ENCODE peak calls at places on chromosomes 11 and 22, in seven cellular contexts. O is GM12865, M is astrocyte, A is Calu3, S is A549, Y is HL-60, D is uterus. F is an unnamed sample.

GRCh38 chr11:123020968-123021367 is 39.3 kb upstream of the BSX start:
- DNase-seq in O (peak; percentile 68), M (peak; percentile 19), A (peak; percentile 31), S (peak; percentile 54), Y (peak; percentile 17), D (no peak), F (peak; percentile 49)

GRCh38 chr11:45159781-45160365 is 13.4 kb downstream of the PRDM11 start:
- DNase-seq in O (no peak), M (no peak), A (no peak), S (no peak), Y (no peak), D (no peak), F (no peak)

GRCh38 chr11:77019976-77020591 is 14.1 kb upstream of the B3GNT6 start:
- DNase-seq in O (no peak), M (peak; percentile 47), A (peak; percentile 46), S (peak; percentile 89), Y (no peak), D (no peak), F (no peak)

GRCh38 chr22:29369460-29369859 is 18.9 kb downstream of the AP1B1 start:
- DNase-seq in O (no peak), M (peak; percentile 80), A (no peak), S (no peak), Y (peak; percentile 85), D (peak; percentile 54), F (no peak)

GRCh38 chr11:16787035-16787744 is 48.7 kb downstream of the C11orf58 start:
- DNase-seq in O (no peak), M (peak; percentile 41), A (no peak), S (no peak), Y (no peak), D (no peak), F (no peak)

GRCh38 chr11:75160328-75160757 is 9.4 kb downstream of the SLCO2B1 start:
- DNase-seq in O (no peak), M (no peak), A (no peak), S (no peak), Y (no peak), D (peak; percentile 34), F (no peak)

GRCh38 chr11:119361056-119361787 is 14.7 kb upstream of the MFRP start:
- DNase-seq in O (peak; percentile 26), M (peak; percentile 73), A (no peak), S (peak; percentile 74), Y (peak; percentile 62), D (peak; percentile 81), F (peak; percentile 78)

GRCh38 chr22:30216710-30217109 is 29.8 kb downstream of the LIF start:
- DNase-seq in O (no peak), M (no peak), A (no peak), S (no peak), Y (no peak), D (no peak), F (no peak)

GRCh38 chr11:111349191-111349695 is 29.8 kb downstream of the POU2AF1 start:
- DNase-seq in O (peak; percentile 9), M (no peak), A (no peak), S (no peak), Y (no peak), D (no peak), F (no peak)

GRCh38 chr11:19890308-19890707 is 177.7 kb downstream of the NAV2 start:
- DNase-seq in O (no peak), M (peak; percentile 92), A (no peak), S (peak; percentile 8), Y (no peak), D (no peak), F (peak; percentile 81)

GRCh38 chr11:12248330-12248729 is 129.0 kb upstream of the PARVA start:
- DNase-seq in O (no peak), M (no peak), A (peak; percentile 94), S (peak; percentile 23), Y (no peak), D (peak; percentile 69), F (no peak)

GRCh38 chr22:30205281-30206115 is 41.1 kb downstream of the LIF start:
- DNase-seq in O (no peak), M (peak; percentile 95), A (no peak), S (peak; percentile 99), Y (peak; percentile 82), D (peak; percentile 72), F (peak; percentile 93)

GRCh38 chr11:120131941-120132644 is 5.8 kb downstream of the TRIM29 start:
- DNase-seq in O (no peak), M (no peak), A (no peak), S (no peak), Y (no peak), D (peak; percentile 1), F (no peak)

GRCh38 chr11:93573184-93573583 is 30.0 kb upstream of the SMCO4 start:
- DNase-seq in O (peak; percentile 8), M (no peak), A (no peak), S (peak; percentile 16), Y (peak; percentile 10), D (no peak), F (peak; percentile 11)

GRCh38 chr11:203945-204586 is 3.1 kb downstream of the BET1L start:
- DNase-seq in O (peak; percentile 1), M (no peak), A (no peak), S (no peak), Y (no peak), D (peak; percentile 13), F (no peak)

GRCh38 chr22:42939451-42939881 is 75.5 kb downstream of the PACSIN2 start:
- DNase-seq in O (no peak), M (no peak), A (peak; percentile 46), S (peak; percentile 36), Y (no peak), D (no peak), F (no peak)

GRCh38 chr11:15942126-15942525 is 414.2 kb downstream of the SOX6 start:
- DNase-seq in O (no peak), M (no peak), A (no peak), S (no peak), Y (no peak), D (no peak), F (no peak)

GRCh38 chr22:41870786-41871185 is 37.9 kb downstream of the SREBF2 start:
- DNase-seq in O (no peak), M (no peak), A (no peak), S (no peak), Y (no peak), D (no peak), F (no peak)

GRCh38 chr11:132648841-132649240 is 883.5 kb downstream of the OPCML start:
- DNase-seq in O (no peak), M (peak; percentile 52), A (no peak), S (no peak), Y (no peak), D (no peak), F (peak; percentile 59)

GRCh38 chr11:119493712-119494111 is 70.7 kb upstream of the THY1 start:
- DNase-seq in O (peak; percentile 33), M (no peak), A (peak; percentile 31), S (no peak), Y (no peak), D (no peak), F (no peak)

GRCh38 chr11:40280161-40281054 is 1179.0 kb downstream of the LRRC4C start:
- DNase-seq in O (no peak), M (no peak), A (no peak), S (no peak), Y (no peak), D (no peak), F (no peak)

GRCh38 chr11:93020248-93021088 is 51.0 kb downstream of the MTNR1B start:
- DNase-seq in O (no peak), M (peak; percentile 90), A (no peak), S (peak; percentile 18), Y (no peak), D (peak; percentile 64), F (peak; percentile 54)

GRCh38 chr11:72162891-72163492 is 27.5 kb downstream of the FOLR3 start:
- DNase-seq in O (no peak), M (no peak), A (no peak), S (no peak), Y (no peak), D (no peak), F (no peak)

DNA sequence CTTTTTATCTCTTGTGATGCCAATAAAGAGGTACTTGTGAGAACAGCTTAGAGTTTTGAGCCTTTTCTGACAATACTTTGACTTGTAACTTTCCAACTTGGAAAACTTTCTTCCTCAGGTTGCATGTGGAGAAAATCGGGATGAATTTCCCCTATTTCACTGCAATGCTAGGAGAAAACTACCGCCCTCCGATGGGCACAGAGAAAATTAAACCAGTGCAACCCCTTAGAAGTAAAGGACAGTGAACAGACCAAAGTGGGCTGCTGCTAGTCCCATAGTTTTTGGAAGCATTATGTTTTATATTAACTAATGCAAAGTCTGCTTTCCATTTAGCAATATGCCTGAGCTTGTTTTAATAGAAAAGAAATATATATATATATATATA is 195.5 kb upstream of the RAG2 start:
- DNase-seq in O (no peak), M (no peak), A (peak; percentile 5), S (no peak), Y (no peak), D (no peak), F (no peak)
- TF ChIP-seq CTCF in O (no peak), M (no peak), A (no peak), S (no peak), Y (no peak), D (no peak), F (no peak)

GRCh38 chr11:61578819-61579218 is 2.1 kb downstream of the SYT7 start:
- DNase-seq in O (no peak), M (no peak), A (no peak), S (no peak), Y (no peak), D (no peak), F (no peak)

GRCh38 chr11:61579398-61580291 is 1.2 kb downstream of the SYT7 start:
- DNase-seq in O (no peak), M (no peak), A (no peak), S (no peak), Y (no peak), D (no peak), F (no peak)

GRCh38 chr11:61580292-61580888 is 486 bp downstream of the SYT7 start:
- DNase-seq in O (no peak), M (no peak), A (peak; percentile 49), S (no peak), Y (no peak), D (no peak), F (no peak)

GRCh38 chr11:61581931-61582330 is 1.1 kb upstream of the SYT7 start:
- DNase-seq in O (no peak), M (no peak), A (no peak), S (no peak), Y (no peak), D (no peak), F (no peak)

GRCh38 chr11:61581030-61581928 is at the start of gene SYT7:
- DNase-seq in O (peak; percentile 98), M (peak; percentile 97), A (peak; percentile 98), S (peak; percentile 97), Y (peak; percentile 88), D (peak; percentile 95), F (peak; percentile 95)
- TF ChIP-seq CTCF in O (peak; percentile 23), M (no peak), A (no peak), S (peak; percentile 37), Y (no peak), D (peak; percentile 47), F (peak; percentile 12)

GRCh38 chr22:20247010-20247505 is 21.1 kb downstream of the RTN4R start:
- DNase-seq in O (peak; percentile 53), M (peak; percentile 43), A (no peak), S (no peak), Y (no peak), D (no peak), F (peak; percentile 46)
- TF ChIP-seq CTCF in O (no peak), M (no peak), A (no peak), S (no peak), Y (no peak), D (no peak), F (peak; percentile 10)

DNA sequence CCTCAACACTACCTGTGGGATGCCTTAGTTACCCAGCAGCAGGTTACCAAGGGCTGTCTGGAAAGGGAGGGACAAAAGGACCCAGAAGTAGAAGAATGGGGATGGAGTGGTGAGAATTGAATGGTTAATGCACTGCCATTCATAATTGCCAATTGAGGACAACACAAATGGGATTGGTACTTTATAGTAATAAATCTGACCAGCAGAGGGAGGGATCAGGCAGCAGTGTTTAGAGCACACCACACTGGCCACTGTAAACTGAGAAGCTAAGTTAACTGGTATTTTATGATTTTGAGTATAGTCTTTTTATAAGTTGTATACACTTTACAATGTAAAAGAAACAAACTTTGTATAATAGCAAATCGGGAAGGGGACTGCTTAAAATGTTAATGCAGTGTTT is 10.7 kb downstream of the TBRG1 start:
- DNase-seq in O (no peak), M (no peak), A (no peak), S (peak; percentile 4), Y (no peak), D (no peak), F (peak; percentile 19)
- TF ChIP-seq CTCF in O (no peak), M (peak; percentile 42), A (no peak), S (peak; percentile 18), Y (no peak), D (no peak), F (peak; percentile 66)

F was measured in HFFc6.